ENCODE peak calls at places on chromosomes 4 and X, in ten cellular contexts. One of them, this sample, is unnamed. For H3K4me1, the result is how much of the 10 kb centered on the place peaks cover.

GRCh38 chrX:19569121-19569805 is 54.0 kb upstream of the MAP3K15 start:
- DNase-seq in stomach: no peak
- DNase-seq in lower lobe of right lung: no peak
- DNase-seq in PC-3: no peak
- DNase-seq in pancreas: no peak
- DNase-seq in left lung: no peak
- DNase-seq in K562: no peak
- DNase-seq in A549: no peak
- DNase-seq in fibroblast of lung: no peak
- DNase-seq in mesendoderm: no peak
- DNase-seq in this sample: no peak

GRCh38 chr4:125710766-125711165 is 396.0 kb downstream of the FAT4 start:
- DNase-seq in mesendoderm: peak
- DNase-seq in left lung: no peak
- DNase-seq in stomach: no peak
- DNase-seq in fibroblast of lung: no peak
- DNase-seq in PC-3: no peak
- DNase-seq in K562: no peak
- DNase-seq in lower lobe of right lung: no peak
- DNase-seq in A549: no peak
- DNase-seq in pancreas: no peak
- DNase-seq in this sample: no peak

GRCh38 chr4:89847571-89848325 is 10.8 kb upstream of the SNCA start:
- DNase-seq in pancreas: no peak
- DNase-seq in fibroblast of lung: no peak
- DNase-seq in K562: no peak
- DNase-seq in stomach: no peak
- DNase-seq in PC-3: no peak
- DNase-seq in A549: no peak
- DNase-seq in left lung: no peak
- DNase-seq in lower lobe of right lung: no peak
- DNase-seq in mesendoderm: no peak
- DNase-seq in this sample: no peak

GRCh38 chrX:118739577-118739976 is 12.2 kb downstream of the IL13RA1 start:
- DNase-seq in fibroblast of lung: no peak
- DNase-seq in A549: no peak
- DNase-seq in pancreas: no peak
- DNase-seq in stomach: no peak
- DNase-seq in mesendoderm: no peak
- DNase-seq in left lung: no peak
- DNase-seq in lower lobe of right lung: no peak
- DNase-seq in K562: no peak
- DNase-seq in PC-3: no peak
- DNase-seq in this sample: no peak

GRCh38 chr4:148207074-148207473 is 235.1 kb downstream of the NR3C2 start:
- DNase-seq in A549: no peak
- DNase-seq in left lung: no peak
- DNase-seq in PC-3: no peak
- DNase-seq in K562: no peak
- DNase-seq in mesendoderm: peak
- DNase-seq in fibroblast of lung: no peak
- DNase-seq in pancreas: no peak
- DNase-seq in stomach: no peak
- DNase-seq in lower lobe of right lung: no peak
- DNase-seq in this sample: no peak

GRCh38 chrX:72349190-72349589 is 43.5 kb upstream of the CITED1 start:
- DNase-seq in K562: no peak
- DNase-seq in PC-3: no peak
- DNase-seq in left lung: no peak
- DNase-seq in pancreas: no peak
- DNase-seq in fibroblast of lung: no peak
- DNase-seq in stomach: no peak
- DNase-seq in lower lobe of right lung: no peak
- DNase-seq in A549: no peak
- DNase-seq in mesendoderm: peak
- DNase-seq in this sample: no peak

GRCh38 chr4:40587351-40587750 is 42.3 kb downstream of the RBM47 start:
- DNase-seq in stomach: no peak
- DNase-seq in lower lobe of right lung: no peak
- DNase-seq in PC-3: no peak
- DNase-seq in K562: no peak
- DNase-seq in mesendoderm: no peak
- DNase-seq in pancreas: no peak
- DNase-seq in fibroblast of lung: no peak
- DNase-seq in A549: no peak
- DNase-seq in left lung: no peak
- DNase-seq in this sample: no peak

GRCh38 chr4:162163892-162164759 is at the start of gene FSTL5:
- DNase-seq in stomach: peak
- DNase-seq in left lung: peak
- DNase-seq in PC-3: peak
- DNase-seq in K562: no peak
- DNase-seq in A549: peak
- DNase-seq in fibroblast of lung: peak
- DNase-seq in mesendoderm: peak
- DNase-seq in lower lobe of right lung: peak
- DNase-seq in pancreas: peak
- DNase-seq in this sample: peak

GRCh38 chr4:75030028-75030427 is 97.1 kb downstream of the PARM1 start:
- DNase-seq in A549: no peak
- DNase-seq in lower lobe of right lung: no peak
- DNase-seq in stomach: no peak
- DNase-seq in pancreas: no peak
- DNase-seq in left lung: no peak
- DNase-seq in mesendoderm: no peak
- DNase-seq in PC-3: no peak
- DNase-seq in fibroblast of lung: no peak
- DNase-seq in K562: no peak
- DNase-seq in this sample: no peak

DNA sequence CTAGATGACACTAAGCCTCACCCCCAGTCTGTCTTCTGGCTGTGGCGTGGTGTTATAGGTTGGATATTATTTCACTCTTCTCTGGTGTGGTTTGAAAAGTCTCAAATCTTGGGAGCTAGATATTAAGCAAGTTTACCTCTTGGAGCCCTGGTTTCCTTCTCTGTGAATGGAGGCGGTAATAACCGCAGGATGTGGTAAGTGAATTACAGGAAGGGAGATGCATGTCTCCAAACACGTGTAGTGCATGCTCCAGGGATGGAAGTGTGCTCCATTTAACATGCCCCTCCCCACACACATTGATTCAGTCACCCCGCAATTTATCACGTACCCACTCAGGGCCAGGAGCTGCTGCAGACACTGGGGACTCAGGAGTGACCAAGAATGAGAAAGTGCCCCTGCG is 4.9 kb downstream of the ZNF275 start:
- DNase-seq in K562: no peak
- DNase-seq in fibroblast of lung: no peak
- DNase-seq in lower lobe of right lung: no peak
- DNase-seq in stomach: no peak
- DNase-seq in mesendoderm: no peak
- DNase-seq in PC-3: no peak
- DNase-seq in A549: no peak
- DNase-seq in left lung: no peak
- DNase-seq in pancreas: no peak
- DNase-seq in this sample: no peak
- H3K4me1 ChIP-seq in K562: under half
- H3K4me1 ChIP-seq in fibroblast of lung: under half
- H3K4me1 ChIP-seq in lower lobe of right lung: under half
- H3K4me1 ChIP-seq in stomach: under half
- H3K4me1 ChIP-seq in mesendoderm: under half
- H3K4me1 ChIP-seq in PC-3: under half
- H3K4me1 ChIP-seq in A549: under half
- H3K4me1 ChIP-seq in left lung: under half
- H3K4me1 ChIP-seq in pancreas: under half
- H3K4me1 ChIP-seq in this sample: under half

DNA sequence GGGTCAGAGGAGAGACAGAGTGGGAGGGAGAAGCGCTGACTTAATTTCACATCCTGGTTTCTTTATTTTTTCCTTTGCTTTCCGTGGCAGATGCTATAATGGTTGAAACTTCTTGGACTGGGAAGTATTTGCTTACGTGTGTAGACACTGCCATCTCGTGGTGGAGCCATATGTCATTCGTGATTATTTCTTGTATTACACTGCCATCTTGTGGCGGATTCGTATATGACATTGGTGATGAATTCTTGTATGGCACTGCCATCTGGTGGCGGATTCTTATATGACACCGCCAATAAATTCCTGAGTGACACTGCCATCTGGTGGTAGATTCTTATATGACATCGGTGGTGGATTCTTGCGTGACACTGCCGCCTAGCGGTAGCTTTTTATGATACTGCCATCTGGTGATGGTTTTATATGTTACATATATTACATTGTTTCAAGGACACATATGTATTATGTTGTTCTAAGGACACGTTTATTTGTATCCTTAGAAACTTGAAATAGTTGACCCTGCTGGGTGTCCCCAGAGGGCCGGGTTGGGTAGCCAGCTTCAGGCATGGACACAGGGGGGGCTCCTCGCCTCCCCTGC is 37.3 kb upstream of the CLCN4 start:
- DNase-seq in lower lobe of right lung: no peak
- DNase-seq in fibroblast of lung: peak
- DNase-seq in pancreas: peak
- DNase-seq in left lung: no peak
- DNase-seq in A549: peak
- DNase-seq in K562: peak
- DNase-seq in mesendoderm: peak
- DNase-seq in stomach: peak
- DNase-seq in PC-3: peak
- DNase-seq in this sample: peak
- H3K4me1 ChIP-seq in lower lobe of right lung: under half
- H3K4me1 ChIP-seq in fibroblast of lung: under half
- H3K4me1 ChIP-seq in pancreas: under half
- H3K4me1 ChIP-seq in left lung: under half
- H3K4me1 ChIP-seq in A549: under half
- H3K4me1 ChIP-seq in K562: under half
- H3K4me1 ChIP-seq in mesendoderm: under half
- H3K4me1 ChIP-seq in stomach: under half
- H3K4me1 ChIP-seq in PC-3: under half
- H3K4me1 ChIP-seq in this sample: under half

GRCh38 chr4:163666335-163666888 is 171.9 kb downstream of the TMA16 start:
- DNase-seq in A549: no peak
- DNase-seq in mesendoderm: no peak
- DNase-seq in K562: no peak
- DNase-seq in pancreas: no peak
- DNase-seq in left lung: no peak
- DNase-seq in lower lobe of right lung: no peak
- DNase-seq in stomach: no peak
- DNase-seq in fibroblast of lung: no peak
- DNase-seq in PC-3: no peak
- DNase-seq in this sample: no peak

GRCh38 chr4:163665521-163666334 is 171.2 kb downstream of the TMA16 start:
- DNase-seq in left lung: no peak
- DNase-seq in lower lobe of right lung: no peak
- DNase-seq in mesendoderm: no peak
- DNase-seq in stomach: no peak
- DNase-seq in A549: no peak
- DNase-seq in fibroblast of lung: no peak
- DNase-seq in pancreas: no peak
- DNase-seq in K562: no peak
- DNase-seq in PC-3: no peak
- DNase-seq in this sample: no peak

GRCh38 chr4:163662761-163663160 is 168.3 kb downstream of the TMA16 start:
- DNase-seq in pancreas: no peak
- DNase-seq in PC-3: no peak
- DNase-seq in lower lobe of right lung: no peak
- DNase-seq in K562: no peak
- DNase-seq in mesendoderm: no peak
- DNase-seq in left lung: no peak
- DNase-seq in A549: no peak
- DNase-seq in stomach: no peak
- DNase-seq in fibroblast of lung: no peak
- DNase-seq in this sample: no peak

DNA sequence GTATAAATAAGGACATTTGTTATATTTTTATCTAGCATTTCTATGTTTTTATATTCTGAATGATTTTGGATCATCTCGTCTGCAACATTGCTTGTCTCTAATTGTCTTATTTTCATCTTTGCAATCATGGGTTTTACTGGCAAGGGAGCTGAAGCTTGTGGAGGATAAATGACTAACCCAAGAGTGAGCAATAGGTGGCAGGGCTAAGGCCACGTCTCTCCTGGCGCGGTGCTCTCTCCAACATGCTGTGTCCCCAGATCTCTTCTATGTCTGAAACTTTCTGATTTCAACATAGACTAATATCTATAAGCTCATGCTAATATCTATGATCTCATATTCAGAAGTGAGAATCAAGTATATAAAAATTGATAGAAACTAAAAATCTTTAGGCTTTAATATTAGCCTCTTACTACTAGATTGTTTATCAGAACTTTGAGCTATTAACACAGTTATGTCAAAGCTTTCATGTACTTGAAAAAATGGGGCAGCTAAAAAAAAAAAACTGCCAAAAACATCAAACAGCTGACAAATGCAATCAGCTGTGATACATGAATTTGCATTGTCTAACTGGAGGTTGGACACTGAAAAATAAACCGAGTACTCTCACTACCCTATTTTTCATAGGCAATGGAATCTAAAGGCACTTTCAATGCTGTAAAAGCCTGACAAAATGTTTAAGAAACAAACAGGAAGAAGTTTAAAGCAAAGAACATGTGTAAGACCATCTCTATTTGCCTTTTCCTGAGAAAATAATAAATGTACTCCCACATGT is 169.2 kb downstream of the TMA16 start:
- DNase-seq in A549: no peak
- DNase-seq in PC-3: no peak
- DNase-seq in pancreas: no peak
- DNase-seq in lower lobe of right lung: no peak
- DNase-seq in left lung: no peak
- DNase-seq in fibroblast of lung: no peak
- DNase-seq in K562: no peak
- DNase-seq in mesendoderm: no peak
- DNase-seq in stomach: no peak
- DNase-seq in this sample: no peak
- H3K4me1 ChIP-seq in A549: under half
- H3K4me1 ChIP-seq in PC-3: under half
- H3K4me1 ChIP-seq in pancreas: under half
- H3K4me1 ChIP-seq in lower lobe of right lung: under half
- H3K4me1 ChIP-seq in left lung: under half
- H3K4me1 ChIP-seq in fibroblast of lung: under half
- H3K4me1 ChIP-seq in K562: under half
- H3K4me1 ChIP-seq in mesendoderm: under half
- H3K4me1 ChIP-seq in stomach: under half
- H3K4me1 ChIP-seq in this sample: under half

GRCh38 chrX:83508006-83508405 is at the start of gene POU3F4:
- DNase-seq in stomach: no peak
- DNase-seq in mesendoderm: peak
- DNase-seq in fibroblast of lung: no peak
- DNase-seq in lower lobe of right lung: no peak
- DNase-seq in left lung: no peak
- DNase-seq in pancreas: peak
- DNase-seq in PC-3: no peak
- DNase-seq in A549: no peak
- DNase-seq in K562: no peak
- DNase-seq in this sample: peak
- H3K4me1 ChIP-seq in stomach: under half
- H3K4me1 ChIP-seq in mesendoderm: under half
- H3K4me1 ChIP-seq in fibroblast of lung: under half
- H3K4me1 ChIP-seq in lower lobe of right lung: under half
- H3K4me1 ChIP-seq in left lung: under half
- H3K4me1 ChIP-seq in pancreas: under half
- H3K4me1 ChIP-seq in PC-3: under half
- H3K4me1 ChIP-seq in A549: under half
- H3K4me1 ChIP-seq in K562: under half
- H3K4me1 ChIP-seq in this sample: under half

GRCh38 chr4:184804621-184805020 is 21.1 kb downstream of the ACSL1 start:
- DNase-seq in left lung: no peak
- DNase-seq in fibroblast of lung: no peak
- DNase-seq in stomach: no peak
- DNase-seq in mesendoderm: no peak
- DNase-seq in lower lobe of right lung: no peak
- DNase-seq in pancreas: no peak
- DNase-seq in A549: no peak
- DNase-seq in K562: no peak
- DNase-seq in PC-3: peak
- DNase-seq in this sample: no peak
- H3K4me1 ChIP-seq in left lung: half or more
- H3K4me1 ChIP-seq in fibroblast of lung: under half
- H3K4me1 ChIP-seq in stomach: under half
- H3K4me1 ChIP-seq in mesendoderm: under half
- H3K4me1 ChIP-seq in lower lobe of right lung: half or more
- H3K4me1 ChIP-seq in pancreas: under half
- H3K4me1 ChIP-seq in A549: under half
- H3K4me1 ChIP-seq in K562: under half
- H3K4me1 ChIP-seq in PC-3: half or more
- H3K4me1 ChIP-seq in this sample: under half